ENCODE peak calls at places on chromosomes 11 and 22, in six cellular contexts. R is trophoblast cell, C is neuronal stem cell, L is mesenchymal stem cell, O is IMR-90, G is H1. Z is an unnamed sample.

GRCh38 chr22:29268511-29269229 is 602 bp downstream of the EWSR1 start:
- DNase-seq in R (peak), C (peak), L (peak), O (peak), G (no peak), Z (no peak)

GRCh38 chr22:35489225-35489624 is 51.4 kb upstream of the RASD2 start:
- DNase-seq in R (no peak), C (no peak), L (no peak), O (no peak), G (no peak), Z (no peak)

GRCh38 chr11:130112071-130112830 is 42.6 kb downstream of the APLP2 start:
- DNase-seq in R (peak), C (no peak), L (no peak), O (no peak), G (no peak), Z (no peak)

GRCh38 chr11:115996808-115997188 is 492.6 kb upstream of the CADM1 start:
- DNase-seq in R (peak), C (no peak), L (no peak), O (no peak), G (no peak), Z (no peak)

GRCh38 chr11:79686703-79687419 is 246.0 kb upstream of the TENM4 start:
- DNase-seq in R (no peak), C (no peak), L (no peak), O (no peak), G (no peak), Z (no peak)

GRCh38 chr11:108115495-108116140 is 5.7 kb upstream of the ACAT1 start:
- DNase-seq in R (no peak), C (peak), L (peak), O (peak), G (peak), Z (peak)

GRCh38 chr11:95349345-95349942 is 118.4 kb upstream of the SESN3 start:
- DNase-seq in R (no peak), C (no peak), L (no peak), O (no peak), G (no peak), Z (no peak)

GRCh38 chr22:48742556-48743343 is 1084.9 kb downstream of the BRD1 start:
- DNase-seq in R (no peak), C (no peak), L (no peak), O (no peak), G (peak), Z (no peak)

GRCh38 chr11:19164230-19164855 is 37.4 kb downstream of the CSRP3 start:
- DNase-seq in R (no peak), C (no peak), L (no peak), O (no peak), G (no peak), Z (no peak)

GRCh38 chr22:40533712-40534378 is 102.7 kb downstream of the MRTFA start:
- DNase-seq in R (peak), C (no peak), L (peak), O (peak), G (no peak), Z (no peak)

GRCh38 chr11:2750601-2751522 is 51.1 kb upstream of the KCNQ1OT1 start:
- DNase-seq in R (no peak), C (no peak), L (no peak), O (no peak), G (no peak), Z (no peak)

GRCh38 chr11:75233688-75234295 is 6.8 kb upstream of the TPBGL start:
- DNase-seq in R (peak), C (peak), L (peak), O (peak), G (peak), Z (peak)

GRCh38 chr22:21858025-21858764 is 9.2 kb downstream of the MAPK1 start:
- DNase-seq in R (no peak), C (no peak), L (no peak), O (no peak), G (no peak), Z (no peak)

GRCh38 chr11:100625041-100625440 is 62.0 kb upstream of the ARHGAP42 start:
- DNase-seq in R (no peak), C (no peak), L (no peak), O (no peak), G (no peak), Z (no peak)

GRCh38 chr11:42345933-42346332 is 886.5 kb upstream of the LRRC4C start:
- DNase-seq in R (no peak), C (no peak), L (no peak), O (no peak), G (no peak), Z (no peak)

GRCh38 chr22:25475554-25476022 is 88.9 kb upstream of the GRK3 start:
- DNase-seq in R (no peak), C (no peak), L (peak), O (peak), G (no peak), Z (no peak)

GRCh38 chr22:25564979-25565677 is 653 bp downstream of the GRK3 start:
- DNase-seq in R (peak), C (no peak), L (peak), O (no peak), G (peak), Z (peak)

GRCh38 chr11:131331546-131331945 is 38.9 kb upstream of the NTM start:
- DNase-seq in R (no peak), C (no peak), L (no peak), O (no peak), G (no peak), Z (no peak)

GRCh38 chr11:121706884-121707283 is 254.1 kb upstream of the SORL1-AS1 start:
- DNase-seq in R (no peak), C (no peak), L (no peak), O (no peak), G (no peak), Z (no peak)

GRCh38 chr11:121715395-121715794 is 262.6 kb upstream of the SORL1-AS1 start:
- DNase-seq in R (no peak), C (no peak), L (no peak), O (no peak), G (no peak), Z (no peak)

GRCh38 chr11:121714356-121714755 is 261.6 kb upstream of the SORL1-AS1 start:
- DNase-seq in R (no peak), C (no peak), L (no peak), O (peak), G (no peak), Z (no peak)

GRCh38 chr11:121711900-121712424 is 259.2 kb upstream of the SORL1-AS1 start:
- DNase-seq in R (no peak), C (no peak), L (no peak), O (peak), G (no peak), Z (no peak)

GRCh38 chr11:121711236-121711635 is 258.5 kb upstream of the SORL1-AS1 start:
- DNase-seq in R (no peak), C (no peak), L (no peak), O (peak), G (no peak), Z (no peak)
- H3K14ac ChIP-seq in R (no peak), C (no peak), L (no peak), O (no peak), G (no peak), Z (no peak)

GRCh38 chr22:26981520-26981919 is 324.1 kb downstream of the MIAT start:
- DNase-seq in R (no peak), C (no peak), L (no peak), O (no peak), G (no peak), Z (no peak)
- H3K14ac ChIP-seq in R (no peak), C (no peak), L (no peak), O (no peak), G (no peak), Z (no peak)

GRCh38 chr22:39524089-39524752 is 3.9 kb downstream of the ATF4 start:
- DNase-seq in R (peak), C (no peak), L (peak), O (no peak), G (no peak), Z (no peak)
- H3K14ac ChIP-seq in R (no peak), C (no peak), L (no peak), O (no peak), G (no peak), Z (no peak)

DNA sequence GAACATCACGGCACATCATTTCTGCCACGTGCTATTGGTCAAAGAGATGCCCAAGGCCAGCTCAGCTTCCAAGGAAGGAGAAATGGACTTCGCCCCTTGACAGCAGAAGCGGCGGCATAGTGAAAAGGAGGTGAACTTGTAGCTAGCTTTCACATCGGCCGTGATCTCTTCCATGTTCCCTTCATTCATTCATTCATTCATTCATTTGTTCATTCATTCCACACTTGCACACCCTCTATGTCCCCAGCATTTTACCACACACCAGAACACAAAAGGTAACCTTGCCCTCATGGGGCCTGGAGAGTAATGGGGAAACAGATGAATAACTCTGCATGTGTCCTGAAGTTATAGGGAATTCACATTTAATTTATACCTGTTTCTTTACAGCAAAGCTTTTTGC is 1.1 kb upstream of the CYTH4 start:
- DNase-seq in R (no peak), C (no peak), L (no peak), O (no peak), G (no peak), Z (no peak)
- H3K14ac ChIP-seq in R (no peak), C (no peak), L (no peak), O (peak), G (no peak), Z (no peak)

Z was measured in H9.